ENCODE peak calls at places on chromosomes 16 and 17, in ten cellular contexts. A is HFFc6; J is right lobe of liver; T is activated CD8-positive, alpha-beta T cell treated with anti-CD3 and anti-CD28 coated beads for 36 hours; B is thyroid gland; F is fibroblast of pulmonary artery; E is HCT116; G is IMR-90; X is osteocyte; Y is neural crest cell. Q is an unnamed sample.

GRCh38 chr17:16378631-16379282 is 2.1 kb upstream of the UBB start:
- DNase-seq in A (no peak), E (no peak), X (no peak), J (no peak), T (no peak), G (no peak), B (no peak), F (no peak), Y (no peak), Q (no peak)

GRCh38 chr16:51734220-51734619 is 583.1 kb upstream of the SALL1 start:
- DNase-seq in E (no peak), B (no peak), A (no peak), F (no peak), Y (no peak), G (no peak), J (no peak), T (no peak), X (no peak), Q (no peak)

GRCh38 chr16:84340305-84341040 is 27.9 kb upstream of the ATP2C2 start:
- DNase-seq in F (peak), A (no peak), T (no peak), G (no peak), J (peak), B (no peak), E (no peak), X (no peak), Y (no peak), Q (no peak)

GRCh38 chr16:75198135-75198600 is 8.8 kb downstream of the CTRB2 start:
- DNase-seq in T (no peak), E (no peak), Y (no peak), A (no peak), F (peak), B (no peak), G (peak), J (no peak), X (no peak), Q (peak)

GRCh38 chr16:81550412-81550768 is 105.8 kb downstream of the CMIP start:
- DNase-seq in X (no peak), E (no peak), T (no peak), J (no peak), F (no peak), Y (no peak), A (no peak), G (no peak), B (no peak), Q (no peak)

GRCh38 chr17:79005063-79005861 is 4.3 kb downstream of the CANT1 start:
- DNase-seq in Y (no peak), T (peak), X (no peak), A (no peak), G (no peak), F (no peak), J (peak), B (peak), E (no peak), Q (no peak)

GRCh38 chr16:10754941-10755340 is 11.3 kb downstream of the NUBP1 start:
- DNase-seq in A (peak), T (no peak), F (peak), B (no peak), E (no peak), X (no peak), J (no peak), G (peak), Y (no peak), Q (no peak)

GRCh38 chr17:28508325-28508724 is 2.2 kb downstream of the FOXN1 start:
- DNase-seq in F (no peak), Y (no peak), A (no peak), T (no peak), X (no peak), B (no peak), G (no peak), E (no peak), J (no peak), Q (no peak)

GRCh38 chr17:82647593-82648164 is 565 bp downstream of the WDR45B start:
- DNase-seq in F (no peak), E (no peak), G (no peak), A (no peak), T (peak), J (peak), Y (no peak), X (no peak), B (peak), Q (peak)

GRCh38 chr17:41539979-41540701 is 12.0 kb upstream of the KRT19 start:
- DNase-seq in A (no peak), E (no peak), J (no peak), X (no peak), F (no peak), B (no peak), T (no peak), Y (no peak), G (no peak), Q (no peak)

GRCh38 chr17:7703584-7704574 is 1.1 kb upstream of the EFNB3 start:
- DNase-seq in A (no peak), X (no peak), G (no peak), Y (no peak), E (no peak), F (peak), T (peak), B (peak), J (no peak), Q (no peak)

GRCh38 chr17:19546289-19547065 is 12.8 kb downstream of the SLC47A1 start:
- DNase-seq in B (peak), X (no peak), A (no peak), Y (no peak), T (peak), F (no peak), E (no peak), G (no peak), J (peak), Q (no peak)

GRCh38 chr17:19703106-19703775 is 13.1 kb downstream of the SLC47A2 start:
- DNase-seq in E (no peak), B (peak), X (peak), Y (no peak), G (no peak), F (no peak), A (no peak), T (no peak), J (no peak), Q (no peak)

DNA sequence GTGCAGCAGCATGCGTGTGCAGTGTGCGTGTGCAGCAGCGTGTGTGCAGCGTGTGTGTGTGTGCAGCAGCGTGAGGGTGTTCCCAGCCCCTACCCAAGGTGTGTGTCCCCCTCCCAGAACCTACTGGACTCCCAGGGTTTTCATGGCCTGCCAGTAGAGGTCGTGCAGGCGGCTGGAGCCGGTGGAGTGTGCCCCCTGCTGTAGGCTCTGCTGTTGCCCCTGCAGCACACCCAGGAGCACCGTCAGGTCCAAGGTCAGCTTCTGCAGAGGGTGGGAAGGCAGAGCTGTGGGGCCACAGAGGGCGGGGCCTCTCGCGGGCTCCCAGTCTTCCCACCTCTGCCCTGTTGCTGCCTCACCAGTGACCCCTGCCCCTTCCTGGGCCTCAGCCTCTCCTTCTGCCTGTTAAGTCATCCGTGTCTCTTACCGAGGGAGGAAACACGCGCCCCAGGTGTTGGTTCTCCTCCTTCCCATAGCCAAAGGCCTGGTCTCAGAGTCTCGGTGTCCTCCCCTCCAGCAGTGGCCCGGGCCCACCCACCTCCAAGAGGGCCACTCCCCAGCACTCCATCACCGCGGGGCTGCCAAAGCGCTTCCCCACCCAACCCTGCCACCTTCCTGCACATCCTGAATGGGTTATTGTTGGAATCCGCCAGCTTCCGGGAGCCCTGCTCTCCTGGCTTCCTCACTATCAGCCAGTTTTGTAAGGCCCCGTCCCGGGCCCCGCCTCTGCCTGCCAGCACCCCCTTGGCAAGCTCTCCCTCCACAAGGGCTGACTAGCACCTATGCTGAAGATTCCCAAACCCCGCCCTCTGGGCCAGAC is 14.8 kb downstream of the MYBBP1A start:
- DNase-seq in J (peak), G (no peak), B (no peak), Y (no peak), E (no peak), F (no peak), X (no peak), A (no peak), T (no peak), Q (no peak)
- TF ChIP-seq CTCF in J (no peak), G (peak), B (no peak), Y (no peak), E (peak), F (no peak), X (no peak), A (peak), T (no peak), Q (no peak)

GRCh38 chr17:50529849-50530248 is 2.7 kb upstream of the EPN3 start:
- DNase-seq in T (no peak), G (no peak), E (no peak), B (no peak), J (no peak), F (no peak), Y (no peak), X (no peak), A (no peak), Q (no peak)
- TF ChIP-seq CTCF in T (no peak), G (no peak), E (no peak), B (no peak), J (no peak), F (no peak), Y (no peak), X (no peak), A (no peak), Q (no peak)

DNA sequence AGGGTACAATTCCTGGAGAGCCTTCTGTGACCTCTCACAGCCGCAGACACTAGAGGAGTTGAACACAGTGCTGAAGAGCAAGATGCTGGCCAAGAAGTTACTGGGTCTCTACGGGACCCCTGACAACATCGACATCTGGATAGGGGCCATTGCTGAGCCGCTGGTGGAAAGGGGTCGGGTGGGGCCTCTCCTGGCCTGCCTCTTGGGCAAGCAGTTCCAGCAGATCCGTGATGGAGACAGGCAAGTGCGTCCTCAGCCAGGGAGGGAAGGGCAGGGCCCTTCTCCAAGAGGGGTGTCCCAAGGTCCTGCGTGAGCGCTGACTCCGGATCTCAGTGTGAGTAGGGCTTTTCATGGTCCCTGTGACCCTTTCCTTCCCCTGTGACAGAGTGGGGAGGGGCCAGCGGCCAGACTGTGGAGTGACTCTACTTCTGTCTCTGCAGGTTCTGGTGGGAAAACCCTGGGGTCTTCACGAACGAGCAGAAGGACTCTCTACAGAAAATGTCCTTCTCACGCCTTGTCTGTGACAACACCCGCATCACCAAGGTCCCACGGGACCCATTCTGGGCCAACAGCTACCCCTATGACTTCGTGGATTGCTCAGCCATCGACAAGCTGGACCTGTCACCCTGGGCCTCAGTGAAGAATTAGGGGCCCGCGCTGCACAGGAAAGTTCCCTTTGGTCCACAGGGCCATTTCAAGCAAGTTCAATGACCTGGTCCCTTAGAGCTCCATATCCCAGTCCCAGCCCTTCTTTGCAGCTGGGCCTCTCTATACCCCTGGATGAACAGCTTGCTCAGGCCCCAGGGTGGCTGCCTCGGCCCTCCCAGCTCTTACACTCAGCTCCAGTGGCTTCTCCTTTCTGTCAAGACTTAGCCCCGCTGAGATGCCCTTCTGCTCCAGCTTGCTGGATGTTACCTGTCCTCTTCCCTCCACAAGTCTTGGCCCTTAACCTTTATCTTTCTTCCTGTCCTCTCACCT is 13.1 kb downstream of the MPO start:
- DNase-seq in E (no peak), A (no peak), B (no peak), F (no peak), X (peak), T (no peak), J (no peak), G (no peak), Y (no peak), Q (no peak)
- TF ChIP-seq CTCF in E (no peak), A (no peak), B (no peak), F (no peak), X (no peak), T (no peak), J (no peak), G (no peak), Y (no peak), Q (no peak)

GRCh38 chr16:55913717-55914116 is 38.5 kb upstream of the CES5A start:
- DNase-seq in T (no peak), A (no peak), F (no peak), B (no peak), J (no peak), Y (no peak), G (no peak), X (no peak), E (no peak), Q (no peak)
- TF ChIP-seq CTCF in T (no peak), A (no peak), F (no peak), B (no peak), J (no peak), Y (no peak), G (no peak), X (no peak), E (no peak), Q (no peak)

DNA sequence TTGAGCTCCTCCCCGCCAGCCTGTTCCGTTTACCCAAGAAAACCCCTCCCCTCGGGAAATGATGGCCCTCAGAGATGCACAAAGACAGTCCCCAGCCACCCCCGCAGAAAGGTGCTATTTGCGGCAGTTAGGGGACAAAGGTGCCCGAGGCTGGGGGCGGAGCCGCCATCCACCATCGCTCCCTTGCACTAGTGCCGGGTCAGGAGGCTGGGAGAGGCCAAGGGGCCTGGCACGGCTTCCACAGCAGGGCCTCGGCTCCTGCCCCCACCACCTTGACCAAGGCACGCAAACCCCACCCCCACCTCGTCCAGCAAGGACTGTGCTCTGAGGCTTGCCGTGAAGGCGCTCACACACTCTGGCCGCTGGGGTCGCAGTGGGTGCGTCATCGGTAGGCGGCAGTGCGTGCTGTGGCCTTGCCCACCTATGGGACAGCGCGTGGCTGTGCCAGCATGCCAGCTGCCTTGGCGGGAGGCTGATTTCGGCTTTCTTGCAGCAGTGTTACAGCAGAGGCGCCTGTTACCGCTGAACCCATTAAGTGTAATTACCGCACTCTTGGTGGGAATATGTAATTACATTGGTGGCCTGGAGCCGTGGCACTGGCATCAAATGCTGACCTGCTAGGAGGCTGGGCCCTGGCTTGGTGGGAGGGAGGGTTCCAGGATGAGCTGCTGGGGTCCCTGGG is 31.8 kb downstream of the TPSG1 start:
- DNase-seq in G (no peak), E (peak), Y (no peak), X (no peak), T (no peak), F (no peak), J (no peak), B (no peak), A (no peak), Q (peak)
- TF ChIP-seq CTCF in G (no peak), E (no peak), Y (no peak), X (no peak), T (no peak), F (no peak), J (no peak), B (no peak), A (no peak), Q (no peak)

GRCh38 chr17:43877031-43877430 is 30.1 kb downstream of the CD300LG start:
- DNase-seq in F (no peak), E (no peak), X (no peak), B (no peak), G (no peak), A (no peak), T (no peak), J (no peak), Y (no peak), Q (no peak)

GRCh38 chr17:43875476-43876147 is 28.6 kb downstream of the CD300LG start:
- DNase-seq in G (no peak), F (no peak), T (no peak), X (no peak), Y (no peak), J (no peak), A (no peak), B (no peak), E (no peak), Q (no peak)

GRCh38 chr17:43878260-43879082 is 28.9 kb downstream of the MPP2 start:
- DNase-seq in A (peak), Y (peak), F (peak), B (peak), G (peak), J (peak), X (peak), T (peak), E (peak), Q (peak)

GRCh38 chr17:43879723-43880419 is 27.5 kb downstream of the MPP2 start:
- DNase-seq in A (no peak), E (no peak), B (no peak), F (no peak), G (no peak), Y (no peak), T (no peak), J (no peak), X (no peak), Q (no peak)

DNA sequence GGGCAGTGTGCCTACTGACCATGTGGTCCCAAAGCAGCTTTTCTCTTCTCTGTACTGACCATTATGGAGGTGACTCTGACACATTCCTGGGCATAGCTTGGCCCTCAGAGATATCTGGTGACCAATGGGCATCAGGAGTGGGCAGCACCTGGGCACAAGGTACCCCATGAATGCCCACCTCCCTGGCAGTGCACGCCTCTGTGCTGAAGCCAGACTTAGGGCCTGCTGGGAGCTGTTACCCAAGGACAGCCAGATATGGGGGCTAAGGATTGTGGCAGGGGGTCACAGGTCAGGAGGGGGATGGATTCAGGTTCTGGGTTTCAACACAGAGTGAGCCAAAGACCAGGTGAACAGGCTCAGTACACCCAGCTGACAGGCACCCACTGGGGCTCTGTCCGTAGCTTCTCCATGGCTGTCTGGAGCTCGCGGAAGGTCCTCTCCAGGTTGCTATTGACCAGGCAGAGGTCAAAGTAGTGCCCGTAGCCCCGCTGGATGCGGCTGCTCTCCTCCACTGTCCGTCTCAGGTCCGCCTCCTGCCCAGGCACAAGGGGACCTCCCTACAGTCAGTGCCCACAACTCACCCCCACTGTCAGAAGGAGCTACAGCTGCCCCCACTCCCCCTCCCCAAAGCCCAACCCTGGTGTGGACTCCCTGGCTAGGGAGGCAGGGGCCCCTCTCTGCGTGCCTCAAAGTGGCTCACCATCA is 29.7 kb downstream of the MPP2 start:
- DNase-seq in T (no peak), F (no peak), A (no peak), X (no peak), B (no peak), Y (no peak), G (no peak), J (no peak), E (no peak), Q (no peak)
- TF ChIP-seq CTCF in T (no peak), F (no peak), A (no peak), X (no peak), B (no peak), Y (no peak), G (no peak), J (no peak), E (no peak), Q (no peak)